ENCODE peak calls at places on chromosomes 12 and 14, in seven cellular contexts. D, I, A, U, N, K and G are unnamed samples.

GRCh38 chr12:27549801-27550652 is 26.0 kb downstream of the PPFIBP1 start:
- DNase-seq in I (no peak), U (peak; percentile 99), A (peak; percentile 93), D (peak; percentile 93), K (peak; percentile 98), N (peak; percentile 91), G (peak; percentile 88)

GRCh38 chr12:4216542-4216927 is 57.0 kb upstream of the CCND2 start:
- DNase-seq in U (no peak), N (no peak), A (no peak), I (no peak), K (no peak), D (no peak), G (no peak)

GRCh38 chr12:48080285-48080684 is 25.6 kb downstream of the SENP1 start:
- DNase-seq in N (no peak), U (no peak), K (no peak), I (no peak), D (no peak), A (no peak), G (no peak)

GRCh38 chr14:84493779-84494178 is 1036.2 kb upstream of the FLRT2 start:
- DNase-seq in A (no peak), N (no peak), K (no peak), D (no peak), U (no peak), I (no peak), G (no peak)

GRCh38 chr14:26121181-26121580 is 476.7 kb downstream of the NOVA1 start:
- DNase-seq in K (no peak), N (no peak), D (no peak), I (no peak), U (no peak), A (no peak), G (no peak)

GRCh38 chr14:49218436-49219092 is 367.6 kb downstream of the RPS29 start:
- DNase-seq in U (no peak), I (no peak), K (peak; percentile 13), A (peak; percentile 57), D (no peak), N (no peak), G (no peak)

GRCh38 chr12:70317781-70318180 is 48.3 kb upstream of the KCNMB4 start:
- DNase-seq in N (no peak), A (no peak), I (no peak), D (no peak), U (no peak), K (no peak), G (no peak)

GRCh38 chr12:88371416-88372183 is 208.7 kb downstream of the KITLG start:
- DNase-seq in D (peak; percentile 13), U (peak; percentile 68), K (peak; percentile 33), A (peak; percentile 75), I (no peak), N (no peak), G (no peak)

GRCh38 chr12:116398193-116398592 is 120.7 kb upstream of the MED13L start:
- DNase-seq in U (no peak), I (no peak), K (no peak), N (no peak), A (no peak), D (no peak), G (no peak)

GRCh38 chr14:32205554-32205953 is 2.5 kb upstream of the RNU6-8 start:
- DNase-seq in A (no peak), U (no peak), D (no peak), I (no peak), N (no peak), K (no peak), G (no peak)

GRCh38 chr14:51552275-51552674 is 99.4 kb upstream of the FRMD6 start:
- DNase-seq in K (no peak), A (no peak), I (peak; percentile 11), U (no peak), D (no peak), N (no peak), G (no peak)

GRCh38 chr14:51554339-51554920 is 97.3 kb upstream of the FRMD6 start:
- DNase-seq in I (no peak), K (peak; percentile 80), U (peak; percentile 97), D (peak; percentile 73), A (no peak), N (no peak), G (no peak)

GRCh38 chr14:51552768-51553426 is 98.8 kb upstream of the FRMD6 start:
- DNase-seq in K (no peak), U (no peak), A (peak; percentile 81), I (no peak), D (no peak), N (no peak), G (no peak)

GRCh38 chr14:51554953-51555352 is 96.8 kb upstream of the FRMD6 start:
- DNase-seq in A (no peak), I (peak; percentile 10), U (peak; percentile 79), K (peak; percentile 48), N (no peak), D (no peak), G (no peak)
- TF ChIP-seq CTCF in A (no peak), I (peak; percentile 13), U (peak; percentile 47), K (no peak), N (peak; percentile 18), D (peak; percentile 28), G (no peak)

DNA sequence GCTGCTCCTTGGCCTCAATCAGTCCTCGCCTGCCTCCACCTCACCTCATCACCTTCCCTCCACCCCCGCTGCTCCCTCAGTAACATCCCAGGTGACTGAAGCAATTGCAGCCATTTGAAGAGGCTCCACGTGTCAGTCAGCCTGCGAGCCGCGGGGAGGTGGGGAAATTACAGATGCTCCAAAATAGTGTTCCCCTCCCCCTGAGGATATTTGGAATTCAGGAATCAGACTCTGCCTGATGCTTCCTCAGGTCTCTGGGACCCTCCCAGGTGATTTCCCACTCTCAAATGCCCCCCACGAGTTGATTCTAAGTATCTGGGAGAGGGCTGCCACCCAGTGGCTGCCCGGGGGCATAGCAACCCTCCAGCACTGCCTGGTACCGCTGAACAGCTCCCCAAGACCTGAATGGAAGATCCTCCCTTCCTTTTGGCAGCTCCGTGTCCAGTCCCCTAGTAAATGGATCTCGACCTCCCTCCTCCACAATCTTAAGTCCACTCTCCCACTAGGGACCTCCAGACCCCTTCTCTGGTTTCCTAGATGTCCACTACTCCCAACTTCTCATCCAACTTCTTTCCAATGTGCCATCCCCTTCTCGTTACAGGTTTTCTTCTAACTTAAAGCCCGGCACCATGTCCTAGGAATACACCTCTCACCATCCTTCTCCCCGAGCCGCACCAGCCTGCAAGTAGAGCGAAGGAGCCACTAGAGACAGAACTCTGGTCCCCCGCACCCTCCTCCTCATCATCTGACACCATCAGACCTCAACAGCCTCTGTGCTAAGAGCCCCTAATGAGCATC is 1.4 kb upstream of the ASIC1 start:
- DNase-seq in A (no peak), I (peak; percentile 82), K (peak; percentile 46), U (peak; percentile 30), D (no peak), N (no peak), G (no peak)
- TF ChIP-seq CTCF in A (peak; percentile 85), I (peak; percentile 97), K (peak; percentile 99), U (peak; percentile 98), D (peak; percentile 97), N (peak; percentile 95), G (peak; percentile 87)

DNA sequence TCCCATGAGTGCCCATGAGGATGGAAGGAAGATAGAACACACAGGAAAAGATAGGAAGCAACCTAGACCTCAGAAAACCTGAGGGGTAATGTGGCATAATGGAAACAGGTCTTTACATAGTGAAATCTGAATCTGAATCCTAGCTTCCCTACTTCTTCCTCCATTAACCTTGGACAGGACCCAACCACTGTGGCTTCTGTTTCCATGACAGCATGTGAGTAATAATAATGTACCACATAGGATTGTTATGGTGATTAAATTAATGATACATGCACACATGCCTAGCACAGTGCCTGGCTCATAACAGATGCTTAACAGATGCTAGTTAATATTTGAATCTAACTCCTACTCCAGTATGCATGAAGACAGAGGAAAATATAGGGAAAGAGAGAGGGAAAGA is 11.2 kb downstream of the TTC9 start:
- DNase-seq in D (no peak), K (no peak), N (no peak), U (no peak), A (no peak), I (no peak), G (no peak)
- TF ChIP-seq CTCF in D (no peak), K (no peak), N (no peak), U (no peak), A (no peak), I (no peak), G (no peak)

DNA sequence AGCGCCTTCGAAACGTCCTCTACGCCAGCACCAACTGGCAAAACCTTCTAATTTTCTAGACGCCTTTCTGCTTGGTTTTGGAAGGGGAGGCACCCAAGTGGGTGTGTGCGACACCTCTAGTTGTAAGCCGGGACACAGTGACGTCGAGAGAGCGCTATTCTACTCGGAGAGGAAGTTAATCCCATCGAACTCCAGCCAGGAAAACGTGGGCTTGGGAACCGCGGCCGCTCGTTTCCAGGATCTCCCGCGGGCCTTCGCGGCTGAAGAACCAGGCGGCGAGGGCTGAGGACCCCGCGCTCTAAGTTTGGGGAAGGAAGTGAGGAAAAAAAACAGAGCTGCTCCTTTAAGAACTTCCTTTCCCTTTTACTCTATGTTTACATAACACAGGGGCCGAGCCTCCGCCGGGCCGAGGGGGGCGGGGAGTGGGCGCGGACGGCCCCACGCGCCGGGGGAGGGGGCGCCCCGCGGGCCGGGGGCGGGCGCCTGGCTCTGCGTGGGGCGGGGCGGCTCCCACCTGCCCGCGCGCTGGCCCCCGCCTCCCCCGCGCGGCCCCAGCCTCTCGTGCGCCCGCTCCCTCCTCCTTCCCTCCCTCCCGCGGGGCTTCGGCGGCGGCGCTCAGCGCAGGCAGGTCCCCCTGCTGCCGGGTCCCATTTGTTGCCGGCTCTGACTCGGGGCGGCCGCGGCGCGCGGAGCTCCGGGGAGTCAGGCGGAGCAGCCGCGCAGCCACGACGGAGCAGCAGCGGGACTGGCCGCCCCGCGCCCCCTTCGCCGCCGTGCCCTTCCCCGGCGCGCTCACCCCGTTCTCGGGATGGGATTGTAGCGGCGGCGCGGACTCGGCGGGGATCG is at the start of gene PELI2:
- DNase-seq in I (peak; percentile 87), A (peak; percentile 89), D (no peak), K (peak; percentile 68), N (peak; percentile 74), U (peak; percentile 73), G (peak; percentile 81)
- TF ChIP-seq CTCF in I (peak; percentile 19), A (no peak), D (peak; percentile 27), K (peak; percentile 38), N (no peak), U (no peak), G (peak; percentile 32)

DNA sequence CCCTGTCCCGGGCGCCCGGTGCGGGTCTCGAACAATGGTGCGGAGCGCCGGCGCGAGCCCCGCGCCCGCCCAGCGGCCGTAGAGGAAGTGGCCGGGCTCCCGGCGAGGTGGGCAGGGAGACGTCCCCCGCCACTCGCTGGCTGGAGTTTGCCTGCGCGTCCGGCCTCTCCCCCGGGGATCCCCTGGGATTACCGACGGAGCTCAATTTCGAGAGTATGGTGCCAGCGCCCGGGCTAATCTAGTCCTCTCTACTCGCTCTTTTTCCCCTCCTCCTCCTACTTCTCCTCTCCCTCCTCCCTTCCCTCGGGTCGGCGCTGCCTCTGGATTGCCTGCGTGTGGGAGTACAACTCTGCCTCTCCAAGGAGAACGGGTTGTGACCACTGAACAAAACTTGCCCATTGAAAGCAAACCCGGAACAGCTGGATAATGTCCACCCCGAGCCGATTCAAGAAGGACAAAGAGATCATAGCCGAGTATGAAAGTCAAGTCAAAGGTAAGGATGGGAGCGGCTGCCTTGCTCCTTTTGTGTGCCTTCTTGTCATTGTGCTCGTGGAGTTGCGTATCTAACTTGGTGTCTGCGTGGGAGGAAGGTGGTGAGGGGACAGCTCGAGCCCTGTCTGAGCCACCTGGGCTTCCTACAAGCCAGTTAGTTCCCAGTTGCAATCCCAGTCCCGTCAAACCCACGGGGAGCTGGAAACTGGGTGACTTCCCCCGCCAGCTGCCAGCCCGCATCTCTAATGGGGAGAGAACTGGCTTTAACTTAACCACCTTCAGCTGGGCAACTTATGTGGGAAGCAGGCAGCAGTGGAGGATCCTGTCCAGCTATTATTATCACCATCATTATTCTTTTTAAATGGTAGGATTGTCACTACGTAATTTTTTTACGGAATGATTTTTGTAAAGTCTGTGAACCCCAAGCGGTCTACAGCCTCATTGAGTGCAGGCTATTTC is at the start of gene SRGAP1:
- DNase-seq in D (peak; percentile 29), N (peak; percentile 74), U (peak; percentile 78), K (peak; percentile 87), A (peak; percentile 83), I (peak; percentile 10), G (peak; percentile 74)
- TF ChIP-seq CTCF in D (peak; percentile 4), N (no peak), U (peak; percentile 42), K (peak; percentile 39), A (no peak), I (no peak), G (no peak)